ENCODE peak calls at places on chromosomes 5 and 9, in five cellular contexts. Q is CD4-positive, CD25-positive, alpha-beta regulatory T cell; W is DND-41; H is right cardiac atrium; F is aorta. R is an unnamed sample. For H3K4me1, the result is how much of the 10 kb centered on the place peaks cover.

GRCh38 chr9:4680750-4681149 is 1.4 kb downstream of the CDC37L1 start:
- DNase-seq in Q (no peak), W (no peak), H (no peak), F (no peak), R (no peak)

GRCh38 chr9:137515338-137515724 is 34.9 kb downstream of the PNPLA7 start:
- DNase-seq in Q (no peak), W (no peak), H (no peak), F (no peak), R (no peak)

GRCh38 chr5:178349147-178349527 is 116.5 kb upstream of the PHYKPL start:
- DNase-seq in Q (no peak), W (no peak), H (no peak), F (peak), R (no peak)

GRCh38 chr9:6758418-6759113 is 793 bp downstream of the KDM4C start:
- DNase-seq in Q (peak), W (peak), H (peak), F (peak), R (peak)

GRCh38 chr9:124221685-124222084 is 36.1 kb upstream of the NEK6 start:
- DNase-seq in Q (no peak), W (no peak), H (no peak), F (peak), R (no peak)

GRCh38 chr5:60835554-60835953 is 8.5 kb downstream of the ELOVL7 start:
- DNase-seq in Q (no peak), W (no peak), H (no peak), F (no peak), R (no peak)

GRCh38 chr5:177300236-177300880 is 3.2 kb downstream of the RAB24 start:
- DNase-seq in Q (peak), W (peak), H (peak), F (peak), R (peak)

GRCh38 chr9:122394265-122395242 is 23.7 kb downstream of the PTGS1 start:
- DNase-seq in Q (no peak), W (no peak), H (peak), F (peak), R (no peak)

GRCh38 chr5:180624630-180625029 is 24.8 kb downstream of the FLT4 start:
- DNase-seq in Q (no peak), W (no peak), H (peak), F (no peak), R (no peak)

GRCh38 chr5:884345-885126 is 8.1 kb downstream of the BRD9 start:
- DNase-seq in Q (no peak), W (no peak), H (no peak), F (no peak), R (no peak)

GRCh38 chr9:94018628-94019027 is 63.5 kb upstream of the BARX1 start:
- DNase-seq in Q (no peak), W (no peak), H (no peak), F (no peak), R (no peak)

GRCh38 chr5:32880781-32881180 is 169.7 kb downstream of the NPR3 start:
- DNase-seq in Q (no peak), W (no peak), H (no peak), F (no peak), R (no peak)
- H3K4me3 ChIP-seq in Q (no peak), W (no peak), H (no peak), F (no peak), R (no peak)

DNA sequence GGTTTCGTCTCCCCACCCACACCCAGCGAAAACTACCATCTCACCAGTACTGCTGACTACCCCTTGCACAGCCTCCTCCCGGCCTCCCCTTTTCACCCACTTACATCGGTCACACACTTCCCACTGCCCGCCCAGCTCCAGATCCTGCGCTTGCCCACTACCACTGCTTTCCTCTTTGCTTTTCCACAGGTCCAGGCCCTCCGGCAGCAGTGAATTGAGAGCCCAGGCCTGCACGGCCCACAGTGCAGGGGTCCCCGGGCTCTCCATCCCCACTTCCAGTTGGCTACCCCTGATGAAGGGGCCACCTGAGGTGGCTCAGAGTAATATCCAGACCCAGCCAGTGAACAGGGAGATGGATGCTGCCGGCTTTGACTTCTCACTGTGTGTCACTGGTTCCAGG is 120.2 kb upstream of the FSTL4 start:
- DNase-seq in Q (no peak), W (no peak), H (no peak), F (no peak), R (no peak)
- H3K4me1 ChIP-seq in Q (under half), W (under half), H (under half), F (under half), R (under half)

GRCh38 chr5:151661968-151662732 is 24.6 kb downstream of the SPARC start:
- DNase-seq in Q (no peak), W (no peak), H (no peak), F (no peak), R (no peak)
- H3K27ac ChIP-seq in Q (no peak), W (no peak), H (peak), F (no peak), R (no peak)

DNA sequence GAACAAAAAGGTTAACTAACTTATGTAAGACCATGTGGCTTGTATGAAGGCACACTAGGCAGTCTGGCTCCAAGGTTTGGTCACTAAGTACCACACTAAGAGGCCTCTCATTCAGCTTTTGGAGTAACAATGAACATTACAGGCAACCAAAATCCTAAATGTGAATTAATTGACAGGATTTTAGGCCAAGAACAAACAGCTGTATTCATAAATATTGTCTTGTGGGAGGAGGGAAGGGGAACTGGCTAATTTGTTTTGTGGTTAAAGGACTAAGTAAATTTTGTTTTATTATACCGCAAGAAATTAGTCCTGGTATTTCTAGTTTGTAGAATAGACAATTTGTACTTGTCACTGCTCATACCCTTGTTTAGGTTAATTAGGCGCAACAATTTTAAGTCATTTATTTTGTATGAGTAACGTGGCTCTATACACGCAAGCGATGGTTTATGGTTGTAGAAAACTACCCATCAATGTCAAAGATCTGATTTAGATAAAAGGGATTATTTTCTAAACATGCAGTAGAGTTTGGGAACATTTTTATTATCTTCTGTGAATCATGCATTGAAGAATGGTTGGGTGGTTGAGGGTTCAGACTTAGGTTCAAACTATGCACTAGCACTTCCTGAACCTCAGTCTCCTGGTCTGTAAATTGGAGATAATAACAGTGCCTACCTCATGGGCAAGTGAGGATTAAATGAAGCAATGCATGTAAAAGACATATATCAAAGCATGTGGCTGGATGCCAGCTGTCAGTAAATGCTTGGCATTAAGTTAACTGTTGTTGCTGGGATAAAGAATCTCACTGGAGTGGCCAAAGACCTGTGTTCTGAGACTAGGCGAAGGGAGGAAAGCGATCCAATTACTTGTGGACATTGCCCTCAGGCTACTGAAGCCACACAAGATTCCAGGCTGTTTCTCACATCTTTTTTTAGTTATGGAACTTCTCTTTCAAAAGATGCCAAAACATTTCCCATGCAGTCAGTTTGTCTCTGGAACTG is 1.3 kb upstream of the OTULINL start:
- DNase-seq in Q (no peak), W (no peak), H (no peak), F (no peak), R (no peak)
- H3K4me3 ChIP-seq in Q (peak), W (no peak), H (no peak), F (no peak), R (no peak)

GRCh38 chr9:21491742-21492141 is 9.6 kb upstream of the IFNE start:
- DNase-seq in Q (no peak), W (no peak), H (no peak), F (no peak), R (no peak)
- H3K4me1 ChIP-seq in Q (under half), W (under half), H (under half), F (under half), R (under half)

DNA sequence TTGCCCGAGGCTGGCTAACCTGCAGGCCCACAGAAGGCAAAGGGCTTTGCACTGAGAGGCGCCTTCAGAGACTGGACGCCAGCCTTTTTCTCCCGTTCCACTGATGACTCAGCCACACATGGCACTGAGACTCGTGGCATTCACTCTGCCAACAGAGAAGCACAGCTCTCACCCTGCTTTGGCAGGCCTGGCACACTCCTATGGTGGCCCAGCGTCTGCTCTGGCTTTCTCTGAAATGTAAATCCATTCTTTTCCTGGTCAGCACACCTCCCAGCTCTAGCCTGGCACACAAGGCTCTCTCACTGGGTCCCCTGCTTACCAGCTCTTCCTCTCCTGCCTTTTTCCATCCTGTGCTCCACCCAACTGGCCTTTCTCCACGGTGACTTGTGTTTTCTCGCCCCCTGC is 5.9 kb upstream of the MELK start:
- DNase-seq in Q (no peak), W (no peak), H (no peak), F (peak), R (no peak)
- H3K27ac ChIP-seq in Q (no peak), W (no peak), H (peak), F (peak), R (no peak)

GRCh38 chr9:112462855-112463254 is 23.8 kb upstream of the KIAA1958 start:
- DNase-seq in Q (no peak), W (no peak), H (no peak), F (no peak), R (no peak)
- H3K4me3 ChIP-seq in Q (no peak), W (no peak), H (no peak), F (no peak), R (no peak)

GRCh38 chr5:154284433-154284832 is 93.9 kb downstream of the GALNT10 start:
- DNase-seq in Q (no peak), W (no peak), H (no peak), F (no peak), R (no peak)

GRCh38 chr5:154288145-154288544 is 97.6 kb downstream of the GALNT10 start:
- DNase-seq in Q (no peak), W (no peak), H (no peak), F (peak), R (no peak)

GRCh38 chr5:154287136-154287535 is 96.6 kb downstream of the GALNT10 start:
- DNase-seq in Q (no peak), W (no peak), H (no peak), F (peak), R (no peak)

GRCh38 chr5:154286557-154286956 is 96.0 kb downstream of the GALNT10 start:
- DNase-seq in Q (no peak), W (no peak), H (no peak), F (no peak), R (no peak)

DNA sequence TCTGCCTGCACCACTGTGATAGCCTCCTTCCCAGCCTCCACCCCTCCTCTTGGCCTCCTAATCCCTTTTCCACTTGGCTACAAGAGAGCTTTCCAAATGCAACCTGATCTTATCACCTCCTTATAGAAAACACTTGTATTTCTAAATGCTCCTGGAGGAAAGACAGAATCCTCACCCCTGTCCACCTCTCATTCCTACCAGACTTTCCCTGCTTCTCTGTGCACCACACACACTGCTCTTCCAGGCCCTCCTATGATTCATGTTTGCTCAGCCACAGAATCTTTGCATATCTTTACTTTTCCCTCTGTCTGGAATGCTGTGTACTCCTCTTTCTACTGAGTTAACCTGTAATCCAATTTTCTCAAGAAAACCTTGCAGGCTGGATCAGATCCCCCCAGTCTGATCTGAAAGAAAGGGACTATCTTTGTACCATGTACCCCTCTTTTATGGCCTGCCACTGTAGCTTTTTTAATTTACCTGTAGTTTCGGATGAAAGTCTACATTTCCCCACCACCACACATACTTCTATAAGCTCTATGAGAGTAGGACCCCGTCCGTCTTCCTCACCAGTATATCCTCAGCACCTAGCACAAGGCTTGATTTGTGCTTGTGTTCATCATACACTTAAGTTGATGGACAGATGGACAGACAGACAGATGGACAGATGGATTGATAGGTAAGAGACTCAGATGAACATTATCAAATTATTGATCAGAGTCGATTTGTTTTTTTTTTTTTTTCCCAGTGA is 95.3 kb downstream of the GALNT10 start:
- DNase-seq in Q (no peak), W (no peak), H (no peak), F (no peak), R (no peak)
- H3K4me1 ChIP-seq in Q (under half), W (under half), H (under half), F (under half), R (under half)

DNA sequence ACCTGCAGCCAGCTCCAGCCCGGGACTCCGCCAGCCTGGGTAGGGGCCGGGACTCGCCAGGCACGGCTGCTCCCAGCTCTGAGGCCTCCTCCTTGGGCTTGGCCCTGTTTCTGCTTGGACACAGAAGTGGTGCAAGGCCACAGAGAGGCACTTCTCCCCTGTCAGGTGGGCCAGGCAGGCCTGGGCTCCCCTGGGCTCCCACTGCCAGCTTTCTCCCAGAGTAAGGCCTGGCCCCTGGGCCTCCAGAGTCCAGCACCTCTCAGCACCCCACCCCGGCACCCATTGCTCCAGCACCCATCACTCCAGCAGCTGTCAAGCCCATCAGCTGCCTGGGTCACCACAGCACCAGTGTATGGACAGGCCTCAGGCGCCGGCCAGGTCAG is 71.1 kb upstream of the LRRTM2 start:
- DNase-seq in Q (no peak), W (no peak), H (no peak), F (no peak), R (no peak)
- H3K27ac ChIP-seq in Q (no peak), W (no peak), H (no peak), F (no peak), R (no peak)

DNA sequence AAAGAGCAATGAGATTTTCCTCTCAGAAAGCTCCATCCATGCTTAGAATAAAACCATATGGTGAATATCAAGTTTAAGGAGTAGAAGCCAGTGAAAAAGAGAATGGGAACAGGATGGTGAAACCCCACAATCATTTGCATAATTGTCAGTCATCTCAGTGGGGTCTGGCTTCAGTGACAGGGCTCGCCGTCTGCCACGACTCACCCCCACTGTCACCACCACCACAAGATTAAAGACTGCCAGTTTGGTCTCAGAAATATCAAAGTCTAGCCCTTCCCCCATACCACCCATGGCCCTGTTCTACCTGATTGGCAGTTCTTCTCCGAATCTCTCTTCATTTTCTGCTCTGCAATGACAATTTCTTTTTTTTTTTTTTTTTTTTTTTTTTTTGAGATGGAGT is 159.8 kb downstream of the GOLPH3 start:
- DNase-seq in Q (no peak), W (no peak), H (no peak), F (no peak), R (no peak)
- H3K4me3 ChIP-seq in Q (no peak), W (no peak), H (no peak), F (no peak), R (no peak)

R was measured in naive thymus-derived CD4-positive, alpha-beta T cell.